ENCODE peak calls at places on chromosome 12, in seven cellular contexts. I is type B pancreatic cell, R is tibial nerve, O is anterior cingulate cortex, E is lower lobe of right lung, Q is endodermal cell, W is CMK. C is an unnamed sample.

GRCh38 chr12:9647825-9648700 is 21.4 kb upstream of the CLEC2D start:
- DNase-seq in I (peak), R (peak), O (peak), E (peak), Q (peak), W (peak), C (peak)

GRCh38 chr12:78864483-78865296 is at the start of gene SYT1:
- DNase-seq in I (peak), R (peak), O (peak), E (peak), Q (peak), W (no peak), C (no peak)

GRCh38 chr12:85029456-85029855 is 6.6 kb downstream of the TSPAN19 start:
- DNase-seq in I (no peak), R (no peak), O (no peak), E (no peak), Q (no peak), W (no peak), C (no peak)

GRCh38 chr12:94596596-94596995 is 53.8 kb downstream of the TMCC3 start:
- DNase-seq in I (no peak), R (no peak), O (no peak), E (no peak), Q (no peak), W (no peak), C (no peak)

GRCh38 chr12:46933947-46934346 is 108.2 kb upstream of the SLC38A4 start:
- DNase-seq in I (no peak), R (no peak), O (no peak), E (no peak), Q (no peak), W (no peak), C (no peak)

GRCh38 chr12:111998015-111998414 is 14.9 kb downstream of the TMEM116 start:
- DNase-seq in I (no peak), R (no peak), O (no peak), E (no peak), Q (no peak), W (no peak), C (no peak)

GRCh38 chr12:106220561-106220960 is 27.3 kb downstream of the CKAP4 start:
- DNase-seq in I (no peak), R (no peak), O (no peak), E (no peak), Q (peak), W (no peak), C (no peak)

GRCh38 chr12:69415471-69416275 is 54.5 kb upstream of the FRS2 start:
- DNase-seq in I (no peak), R (peak), O (peak), E (no peak), Q (peak), W (no peak), C (no peak)

GRCh38 chr12:288687-289086 is 26.1 kb upstream of the SLC6A13 start:
- DNase-seq in I (no peak), R (no peak), O (no peak), E (no peak), Q (no peak), W (no peak), C (no peak)

C was measured in GF-D8.